ENCODE peak calls at places on chromosomes 3 and 15, in seven cellular contexts. C is Panc1, L is breast epithelium, R is sigmoid colon, X is stomach, S is HCT116, J is transverse colon. O is an unnamed sample.

GRCh38 chr15:57444877-57445513 is 68.7 kb downstream of the CGNL1 start:
- DNase-seq in C (no peak), L (no peak), R (no peak), X (no peak), S (no peak), J (no peak), O (no peak)

GRCh38 chr3:107910713-107911259 is 180.0 kb downstream of the CD47 start:
- DNase-seq in C (no peak), L (no peak), R (no peak), X (no peak), S (no peak), J (no peak), O (no peak)

GRCh38 chr3:48684480-48685143 is 1.1 kb downstream of the NCKIPSD start:
- DNase-seq in C (no peak), L (no peak), R (peak), X (no peak), S (no peak), J (peak), O (no peak)

GRCh38 chr3:172106989-172107388 is 67.6 kb downstream of the FNDC3B start:
- DNase-seq in C (no peak), L (no peak), R (no peak), X (peak), S (no peak), J (peak), O (no peak)

GRCh38 chr3:128794788-128795649 is 69.0 kb downstream of the RAB7A start:
- DNase-seq in C (peak), L (peak), R (peak), X (peak), S (peak), J (peak), O (no peak)

GRCh38 chr3:111151438-111151837 is 79.8 kb downstream of the NECTIN3 start:
- DNase-seq in C (no peak), L (no peak), R (no peak), X (no peak), S (peak), J (no peak), O (no peak)

GRCh38 chr15:58019503-58020376 is 45.8 kb downstream of the ALDH1A2 start:
- DNase-seq in C (no peak), L (no peak), R (no peak), X (no peak), S (no peak), J (no peak), O (no peak)

GRCh38 chr3:152048826-152049225 is 175.4 kb downstream of the SUCNR1 start:
- DNase-seq in C (no peak), L (no peak), R (no peak), X (no peak), S (no peak), J (no peak), O (no peak)

GRCh38 chr3:129620828-129621605 is 14.5 kb upstream of the PLXND1 start:
- DNase-seq in C (no peak), L (no peak), R (no peak), X (no peak), S (no peak), J (no peak), O (peak)

GRCh38 chr3:135918600-135918999 is 46.9 kb upstream of the PPP2R3A start:
- DNase-seq in C (no peak), L (no peak), R (no peak), X (no peak), S (peak), J (no peak), O (no peak)

GRCh38 chr15:76840830-76841460 is 64.2 kb downstream of the SCAPER start:
- DNase-seq in C (peak), L (no peak), R (no peak), X (no peak), S (peak), J (no peak), O (no peak)
- TF ChIP-seq CTCF in C (peak), L (peak), R (peak), X (peak), S (peak), J (peak), O (no peak)

DNA sequence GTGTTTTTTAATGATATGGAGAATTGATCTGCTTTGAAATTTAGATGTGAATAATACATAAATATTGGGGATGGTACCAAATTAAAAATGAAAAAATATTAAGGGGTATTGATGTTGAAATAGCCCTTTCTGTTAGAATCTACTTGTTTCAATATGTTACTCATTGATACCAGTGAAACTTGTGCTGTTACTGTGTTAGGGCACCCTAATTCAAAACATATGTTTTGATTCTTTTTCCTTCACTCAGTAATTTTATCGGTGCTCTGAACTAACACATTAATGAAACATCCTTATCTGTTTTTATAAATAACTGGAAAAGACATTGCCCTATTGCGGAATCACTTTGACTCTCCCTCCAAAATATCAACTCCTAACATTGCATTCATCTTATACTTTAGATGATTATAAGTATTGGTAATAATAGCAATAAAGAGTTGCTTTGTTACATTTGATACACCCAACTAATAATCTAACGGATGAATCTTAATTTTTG is 52.0 kb upstream of the CCNB2 start:
- DNase-seq in C (no peak), L (no peak), R (no peak), X (no peak), S (no peak), J (no peak), O (no peak)
- H3K4me3 ChIP-seq in C (no peak), L (no peak), R (no peak), X (no peak), S (no peak), J (no peak), O (no peak)

GRCh38 chr15:70164156-70164900 is 66.6 kb upstream of the TLE3 start:
- DNase-seq in C (no peak), L (no peak), R (peak), X (no peak), S (no peak), J (no peak), O (no peak)

GRCh38 chr15:70164910-70165791 is 67.4 kb upstream of the TLE3 start:
- DNase-seq in C (no peak), L (no peak), R (peak), X (peak), S (no peak), J (no peak), O (peak)

GRCh38 chr15:70167155-70167554 is 69.4 kb upstream of the TLE3 start:
- DNase-seq in C (no peak), L (no peak), R (no peak), X (no peak), S (no peak), J (no peak), O (no peak)

GRCh38 chr15:70166506-70167087 is 68.9 kb upstream of the TLE3 start:
- DNase-seq in C (no peak), L (no peak), R (peak), X (no peak), S (no peak), J (no peak), O (peak)

DNA sequence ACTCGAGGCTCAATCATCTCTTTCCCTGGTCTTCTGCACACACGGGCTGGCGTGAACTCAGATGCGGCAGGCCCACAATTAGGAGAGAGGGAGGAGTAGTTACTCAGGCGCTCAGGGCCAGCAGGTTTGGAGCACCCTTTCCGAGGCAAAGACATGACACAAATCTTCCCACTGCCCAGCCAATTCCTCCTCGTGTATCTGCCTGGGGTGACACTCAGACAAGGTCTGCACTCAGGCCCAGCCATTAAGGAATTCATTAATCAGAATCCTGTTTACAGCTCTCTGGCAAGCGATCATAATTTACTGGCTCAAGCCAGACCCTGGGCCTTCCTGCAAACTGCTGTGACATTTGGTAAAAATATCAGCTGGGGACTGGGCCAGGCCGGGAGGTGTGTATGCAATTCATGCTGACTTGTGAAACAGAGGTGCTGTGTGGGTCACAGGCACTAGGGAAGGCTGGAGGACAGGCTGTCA is 68.1 kb upstream of the TLE3 start:
- DNase-seq in C (no peak), L (no peak), R (peak), X (peak), S (no peak), J (no peak), O (no peak)
- TF ChIP-seq POLR2AphosphoS5 in C (no peak), L (no peak), R (peak), X (peak), S (no peak), J (peak), O (no peak)

GRCh38 chr15:93880358-93880757 is 351.0 kb upstream of the MCTP2 start:
- DNase-seq in C (no peak), L (no peak), R (no peak), X (no peak), S (no peak), J (no peak), O (no peak)
- TF ChIP-seq CTCF in C (no peak), L (no peak), R (no peak), X (no peak), S (no peak), J (no peak), O (no peak)

O was measured in suprapubic skin.